ENCODE peak calls at places on chromosomes 11 and 22, in ten cellular contexts. G, Q, F, Y, W, A, T, Z, V and B are unnamed samples. For H3K9me3, the result is how much of the 10 kb centered on the place peaks cover.

GRCh38 chr22:20530368-20531153 is 23.2 kb downstream of the MED15 start:
- DNase-seq in Q (peak), Y (no peak), A (no peak), G (no peak), Z (no peak), V (no peak), W (peak), T (no peak), F (peak), B (no peak)

GRCh38 chr22:26172389-26172990 is 3.2 kb downstream of the SEZ6L start:
- DNase-seq in Y (peak), A (no peak), V (peak), T (no peak), G (peak), Q (peak), Z (peak), F (peak), W (peak), B (no peak)

GRCh38 chr11:32109596-32109995 is 18.7 kb downstream of the RCN1 start:
- DNase-seq in V (no peak), G (no peak), W (no peak), Q (no peak), F (no peak), T (no peak), Z (no peak), A (no peak), Y (no peak), B (no peak)

GRCh38 chr11:36793542-36793926 is 195.5 kb upstream of the RAG2 start:
- DNase-seq in Q (no peak), Z (no peak), T (no peak), A (no peak), W (no peak), V (no peak), Y (peak), F (no peak), G (no peak), B (no peak)

GRCh38 chr22:43892183-43892894 is 526 bp upstream of the PNPLA5 start:
- DNase-seq in Q (no peak), A (no peak), T (no peak), F (no peak), V (no peak), Z (no peak), W (no peak), Y (no peak), G (no peak), B (no peak)

GRCh38 chr11:44624761-44625221 is 59.3 kb downstream of the CD82 start:
- DNase-seq in Y (peak), Q (no peak), T (no peak), Z (no peak), V (no peak), A (no peak), F (no peak), W (no peak), G (no peak), B (no peak)

GRCh38 chr22:44924724-44925123 is 85.1 kb downstream of the PHF21B start:
- DNase-seq in F (no peak), Z (no peak), V (no peak), Q (no peak), T (no peak), A (no peak), Y (no peak), W (no peak), G (no peak), B (no peak)

GRCh38 chr11:117424781-117425180 is 97.1 kb downstream of the CEP164 start:
- DNase-seq in F (no peak), G (no peak), A (no peak), Z (no peak), T (no peak), Y (no peak), W (no peak), Q (peak), V (no peak), B (no peak)

GRCh38 chr11:12430351-12430750 is 53.0 kb downstream of the PARVA start:
- DNase-seq in Q (peak), F (peak), T (no peak), Y (no peak), G (no peak), V (no peak), W (no peak), Z (no peak), A (no peak), B (no peak)

GRCh38 chr11:122209619-122210377 is 93.8 kb upstream of the BLID start:
- DNase-seq in Z (no peak), F (peak), T (no peak), Q (peak), Y (no peak), A (no peak), W (no peak), G (no peak), V (no peak), B (peak)

GRCh38 chr11:65743928-65744698 is 23.5 kb upstream of the RNASEH2C start:
- DNase-seq in T (no peak), Z (peak), Y (peak), F (no peak), G (peak), A (no peak), W (peak), V (no peak), Q (peak), B (no peak)

GRCh38 chr11:65742353-65742752 is 21.8 kb upstream of the RNASEH2C start:
- DNase-seq in Q (no peak), G (no peak), Y (no peak), W (no peak), A (no peak), T (no peak), F (no peak), Z (no peak), V (no peak), B (no peak)

GRCh38 chr11:65741185-65741584 is 20.6 kb upstream of the RNASEH2C start:
- DNase-seq in F (no peak), V (no peak), A (no peak), Q (no peak), Z (no peak), T (no peak), G (no peak), W (no peak), Y (no peak), B (no peak)

GRCh38 chr11:65745049-65745448 is 24.5 kb upstream of the RNASEH2C start:
- DNase-seq in F (no peak), A (no peak), G (no peak), T (no peak), Q (no peak), V (no peak), Z (no peak), W (no peak), Y (no peak), B (no peak)

GRCh38 chr11:65744699-65745042 is 24.1 kb upstream of the RNASEH2C start:
- DNase-seq in A (no peak), W (no peak), G (no peak), Q (no peak), F (no peak), Z (no peak), V (no peak), Y (no peak), T (no peak), B (no peak)
- TF ChIP-seq CTCF in A (no peak), W (no peak), G (no peak), Q (no peak), F (no peak), Z (no peak), V (peak), Y (no peak), T (no peak), B (no peak)

GRCh38 chr22:47851586-47851985 is 1089.1 kb downstream of the TBC1D22A start:
- DNase-seq in Y (no peak), G (no peak), Z (no peak), F (no peak), T (no peak), V (no peak), Q (no peak), A (no peak), W (no peak), B (no peak)

GRCh38 chr22:47850644-47851151 is 1088.2 kb downstream of the TBC1D22A start:
- DNase-seq in A (no peak), T (no peak), Y (peak), F (no peak), V (no peak), Q (no peak), Z (no peak), G (no peak), W (no peak), B (no peak)

GRCh38 chr22:47846206-47846605 is 1083.8 kb downstream of the TBC1D22A start:
- DNase-seq in T (no peak), Y (no peak), Z (no peak), W (no peak), Q (no peak), V (no peak), G (no peak), F (no peak), A (no peak), B (no peak)

GRCh38 chr22:47848384-47848920 is 1086.0 kb downstream of the TBC1D22A start:
- DNase-seq in T (no peak), Y (no peak), F (no peak), Q (no peak), V (no peak), W (no peak), Z (no peak), A (no peak), G (no peak), B (no peak)

GRCh38 chr22:47847281-47847890 is 1084.9 kb downstream of the TBC1D22A start:
- DNase-seq in Z (no peak), F (no peak), T (no peak), Y (peak), V (no peak), A (no peak), G (peak), Q (no peak), W (no peak), B (no peak)
- H3K9me3 ChIP-seq in Z (under half), F (under half), T (under half), Y (under half), V (under half), A (under half), G (under half), Q (under half), W (under half), B (half or more)

GRCh38 chr11:65720237-65720934 is at the start of gene RNASEH2C:
- DNase-seq in V (peak), W (peak), Q (peak), Y (peak), Z (peak), G (peak), T (peak), A (peak), F (peak), B (peak)

GRCh38 chr11:65718531-65718930 is 2.1 kb downstream of the RNASEH2C start:
- DNase-seq in Z (no peak), A (no peak), Y (no peak), Q (no peak), G (no peak), W (no peak), V (no peak), T (no peak), F (no peak), B (no peak)

GRCh38 chr11:65719887-65720236 is 736 bp downstream of the RNASEH2C start:
- DNase-seq in T (no peak), Y (no peak), Z (no peak), A (no peak), G (peak), V (no peak), W (no peak), Q (peak), F (peak), B (no peak)

GRCh38 chr11:65717906-65718305 is 2.7 kb downstream of the RNASEH2C start:
- DNase-seq in Q (no peak), W (no peak), G (no peak), V (no peak), T (no peak), F (no peak), Y (no peak), Z (no peak), A (no peak), B (no peak)

DNA sequence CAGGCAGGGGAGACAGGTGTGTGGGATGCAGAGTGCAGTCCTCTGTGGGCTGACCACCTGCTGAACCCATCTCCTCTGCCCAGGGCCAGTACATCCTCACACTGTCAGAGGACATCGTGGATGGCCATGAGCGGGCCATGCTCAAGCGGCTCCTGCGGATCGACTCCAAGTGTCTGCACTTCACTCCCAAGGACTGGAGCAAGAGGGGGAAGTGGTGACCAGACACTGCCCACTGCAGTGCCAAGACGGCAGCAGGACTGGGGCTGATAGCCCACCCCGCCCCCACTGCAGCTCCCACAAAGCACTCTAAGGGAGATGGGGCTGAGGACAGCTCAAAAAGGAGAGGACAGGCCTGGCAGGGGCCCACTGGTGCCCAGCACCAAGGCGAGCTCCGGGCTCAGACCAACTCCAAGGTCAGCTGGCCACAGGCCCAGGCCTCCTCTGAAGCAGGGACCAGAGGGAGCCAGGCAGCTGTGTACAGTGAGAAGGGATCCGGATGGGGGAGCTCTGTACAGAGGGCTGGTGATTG is 1.6 kb downstream of the RNASEH2C start:
- DNase-seq in Q (peak), Y (no peak), Z (no peak), T (no peak), A (no peak), G (no peak), F (peak), V (no peak), W (no peak), B (no peak)
- H3K27ac ChIP-seq in Q (no peak), Y (no peak), Z (no peak), T (no peak), A (no peak), G (no peak), F (no peak), V (peak), W (peak), B (no peak)

GRCh38 chr22:19103881-19104821 is 18.1 kb downstream of the DGCR2 start:
- DNase-seq in G (no peak), V (no peak), A (no peak), Z (no peak), Y (no peak), F (peak), W (no peak), T (no peak), Q (no peak), B (peak)
- TF ChIP-seq CTCF in G (no peak), V (no peak), A (no peak), Z (no peak), Y (no peak), F (peak), W (no peak), T (no peak), Q (no peak), B (no peak)

DNA sequence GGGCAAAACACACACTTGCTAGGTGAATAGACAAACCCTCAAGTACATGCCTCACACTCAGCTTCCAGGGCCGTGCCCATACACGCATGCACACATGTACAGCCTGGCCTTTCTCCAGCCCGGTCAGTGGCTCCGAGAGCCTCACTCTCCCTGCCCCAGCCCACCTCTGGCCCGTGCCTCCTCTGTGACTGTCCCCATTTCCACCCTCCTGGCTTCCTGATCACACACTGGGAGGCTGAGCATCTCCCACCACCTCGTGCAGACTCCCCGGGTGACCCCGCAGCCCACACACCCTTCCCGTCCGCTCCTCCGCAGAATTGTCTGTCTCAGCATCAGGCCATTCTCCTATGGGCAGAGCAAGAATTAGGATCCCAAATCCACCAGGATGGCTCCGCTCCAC is 634.1 kb downstream of the TBC1D22A start:
- DNase-seq in W (no peak), G (no peak), Y (no peak), Q (no peak), A (no peak), T (no peak), Z (no peak), V (no peak), F (no peak), B (no peak)
- H3K9me3 ChIP-seq in W (under half), G (under half), Y (under half), Q (under half), A (under half), T (under half), Z (half or more), V (under half), F (under half), B (under half)

GRCh38 chr11:120740424-120740823 is 228.9 kb downstream of the GRIK4 start:
- DNase-seq in Z (no peak), W (no peak), Q (no peak), V (no peak), T (no peak), A (no peak), G (no peak), Y (no peak), F (no peak), B (no peak)
- H3K27ac ChIP-seq in Z (no peak), W (no peak), Q (no peak), V (no peak), T (no peak), A (no peak), G (no peak), Y (peak), F (no peak), B (no peak)

GRCh38 chr11:60913793-60914619 is at the start of gene TMEM109:
- DNase-seq in Y (peak), W (peak), G (peak), Z (peak), A (peak), Q (peak), V (peak), F (peak), T (peak), B (peak)

GRCh38 chr11:60914620-60915249 is 777 bp downstream of the TMEM109 start:
- DNase-seq in Y (peak), Q (peak), F (peak), T (no peak), A (peak), G (peak), W (no peak), Z (peak), V (no peak), B (no peak)

GRCh38 chr11:60916669-60917206 is 2.8 kb downstream of the TMEM109 start:
- DNase-seq in G (no peak), Z (no peak), V (no peak), T (no peak), F (no peak), W (no peak), A (no peak), Q (no peak), Y (no peak), B (no peak)

GRCh38 chr11:60917267-60917666 is 3.3 kb downstream of the TMEM109 start:
- DNase-seq in Q (no peak), G (no peak), Z (no peak), T (no peak), W (no peak), V (no peak), A (no peak), F (no peak), Y (no peak), B (no peak)

DNA sequence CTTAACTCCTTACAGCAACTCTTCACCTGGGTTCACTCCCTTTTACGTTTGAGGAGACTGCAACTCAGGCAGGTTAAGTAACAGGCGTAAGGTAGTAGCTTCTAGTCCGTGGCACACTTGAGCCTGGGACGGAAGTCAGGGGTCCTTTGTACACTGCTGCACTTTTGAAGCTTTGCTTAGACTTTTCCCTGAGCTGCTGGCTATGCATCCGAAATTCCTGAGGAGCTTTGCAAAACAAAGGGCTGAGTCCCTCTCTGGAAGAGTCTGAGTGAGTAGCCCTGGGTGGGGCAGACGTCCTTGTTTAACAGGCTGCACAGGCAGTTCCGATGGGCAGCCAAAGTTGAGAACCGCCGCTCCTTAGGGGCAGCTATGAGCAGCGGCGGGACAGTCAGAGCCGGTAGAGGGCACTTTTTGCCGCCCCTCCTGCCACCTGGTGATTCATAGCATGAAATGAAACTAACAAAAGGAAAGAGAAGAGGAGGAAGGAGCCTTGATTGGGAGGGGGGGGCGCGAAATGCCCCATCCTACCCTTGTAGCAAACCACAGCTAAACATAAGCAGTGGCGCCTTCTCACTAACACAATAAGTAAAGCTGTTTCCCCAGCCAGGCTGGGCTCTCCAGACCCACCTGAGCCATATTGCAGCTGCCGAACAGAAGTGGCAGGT is 1.4 kb downstream of the TMEM109 start:
- DNase-seq in A (peak), T (peak), V (no peak), Q (peak), W (peak), F (peak), Z (peak), G (peak), Y (no peak), B (no peak)
- TF ChIP-seq CTCF in A (peak), T (no peak), V (peak), Q (peak), W (peak), F (peak), Z (peak), G (peak), Y (no peak), B (peak)